ENCODE peak calls at places on chromosomes 5 and 9, in four cellular contexts. L is NCI-H2081 treated with DMSO at 0.1 percent for 48 hours, J is NCI-H510A treated with DMSO at 0.1 percent for 48 hours, F is NCI-H1694. H is an unnamed sample.

GRCh38 chr5:143142596-143143435 is 260.7 kb downstream of the NR3C1 start:
- DNase-seq in L (peak), J (peak), F (peak), H (no peak)

GRCh38 chr9:127918201-127919107 is 1.6 kb upstream of the ST6GALNAC4 start:
- DNase-seq in L (no peak), J (no peak), F (no peak), H (no peak)

GRCh38 chr9:70601000-70601929 is 186.8 kb upstream of the KLF9 start:
- DNase-seq in L (peak), J (peak), F (peak), H (no peak)

GRCh38 chr5:125045647-125046046 is 299.2 kb upstream of the ZNF608 start:
- DNase-seq in L (no peak), J (no peak), F (no peak), H (no peak)

GRCh38 chr5:179258922-179259730 is 86.1 kb downstream of the ADAMTS2 start:
- DNase-seq in L (no peak), J (no peak), F (no peak), H (no peak)

GRCh38 chr9:92481029-92481633 is 1.2 kb downstream of the ASPN start:
- DNase-seq in L (no peak), J (no peak), F (no peak), H (no peak)

GRCh38 chr9:94142353-94142752 is 58.1 kb downstream of the PTPDC1 start:
- DNase-seq in L (no peak), J (no peak), F (no peak), H (no peak)

GRCh38 chr5:78387468-78388153 is 27.2 kb downstream of the SCAMP1 start:
- DNase-seq in L (no peak), J (peak), F (no peak), H (no peak)

GRCh38 chr5:139903805-139904565 is 108.4 kb downstream of the PSD2 start:
- DNase-seq in L (no peak), J (no peak), F (peak), H (no peak)

GRCh38 chr9:96020822-96021615 is 145.5 kb downstream of the ERCC6L2 start:
- DNase-seq in L (no peak), J (no peak), F (no peak), H (no peak)

GRCh38 chr5:55308254-55308836 is 556 bp downstream of the MTREX start:
- DNase-seq in L (peak), J (no peak), F (no peak), H (no peak)

GRCh38 chr9:97748525-97748924 is 51.4 kb upstream of the XPA start:
- DNase-seq in L (no peak), J (no peak), F (no peak), H (no peak)

GRCh38 chr5:137303509-137303908 is 195.6 kb downstream of the SPOCK1 start:
- DNase-seq in L (no peak), J (no peak), F (no peak), H (no peak)

GRCh38 chr5:14223372-14223771 is 80.2 kb downstream of the TRIO start:
- DNase-seq in L (no peak), J (no peak), F (no peak), H (no peak)

GRCh38 chr9:134411451-134412297 is 85.4 kb downstream of the RXRA start:
- DNase-seq in L (no peak), J (no peak), F (no peak), H (no peak)

GRCh38 chr9:33161589-33162132 is 5.5 kb downstream of the B4GALT1 start:
- DNase-seq in L (no peak), J (peak), F (no peak), H (no peak)

GRCh38 chr9:108234811-108235210 is 621.0 kb downstream of the ACTL7B start:
- DNase-seq in L (no peak), J (no peak), F (no peak), H (no peak)

GRCh38 chr5:38515648-38516047 is 40.8 kb downstream of the LIFR start:
- DNase-seq in L (no peak), J (no peak), F (no peak), H (no peak)

GRCh38 chr9:114365194-114365593 is 22.6 kb downstream of the AKNA start:
- DNase-seq in L (no peak), J (no peak), F (no peak), H (no peak)

GRCh38 chr5:137734962-137735530 is 843 bp downstream of the KLHL3 start:
- DNase-seq in L (no peak), J (peak), F (no peak), H (no peak)

GRCh38 chr9:33921967-33922895 is 105.3 kb downstream of the UBE2R2 start:
- DNase-seq in L (no peak), J (peak), F (peak), H (no peak)

GRCh38 chr9:136668983-136669790 is 6.5 kb downstream of the EGFL7 start:
- DNase-seq in L (no peak), J (no peak), F (no peak), H (no peak)

GRCh38 chr9:108394726-108395125 is 461.1 kb downstream of the ACTL7B start:
- DNase-seq in L (no peak), J (no peak), F (no peak), H (no peak)

GRCh38 chr5:137383909-137384308 is 115.2 kb downstream of the SPOCK1 start:
- DNase-seq in L (no peak), J (no peak), F (no peak), H (no peak)

GRCh38 chr5:127353761-127354160 is 63.2 kb downstream of the MEGF10 start:
- DNase-seq in L (no peak), J (no peak), F (no peak), H (no peak)

GRCh38 chr5:95317687-95318086 is 32.8 kb upstream of the MCTP1 start:
- DNase-seq in L (no peak), J (no peak), F (no peak), H (no peak)

H was measured in esophagus squamous epithelium.